ENCODE peak calls at places on chromosomes 12 and 14, in seven cellular contexts. F is cardiac muscle cell; E is HepG2; Q is naive thymus-derived CD4-positive, alpha-beta T cell; S is effector memory CD4-positive, alpha-beta T cell; Y is IMR-90; J is mesenchymal stem cell. H is an unnamed sample. For H3K4me1 and H3K9me3, the result is how much of the 10 kb centered on the place peaks cover.

GRCh38 chr14:61950340-61950739 is 188.1 kb downstream of the SNAPC1 start:
- DNase-seq in E (no peak), Y (no peak), S (no peak), J (no peak), F (no peak), Q (no peak), H (peak)

GRCh38 chr14:52835122-52835903 is 43.9 kb upstream of the GNPNAT1 start:
- DNase-seq in E (no peak), F (peak), Q (no peak), S (no peak), J (peak), Y (peak), H (no peak)

GRCh38 chr12:20426191-20426590 is 57.9 kb downstream of the PDE3A start:
- DNase-seq in F (peak), Q (no peak), S (no peak), J (no peak), Y (no peak), E (no peak), H (no peak)

GRCh38 chr12:47237751-47238211 is 158.0 kb upstream of the AMIGO2 start:
- DNase-seq in Q (no peak), F (peak), J (peak), S (no peak), Y (peak), E (no peak), H (no peak)

GRCh38 chr14:24411468-24412454 is 13.0 kb downstream of the NYNRIN start:
- DNase-seq in Y (peak), E (peak), J (peak), S (no peak), F (peak), Q (no peak), H (peak)

GRCh38 chr12:76360316-76360715 is 12.1 kb upstream of the BBS10 start:
- DNase-seq in F (no peak), E (no peak), Q (no peak), J (no peak), Y (no peak), S (no peak), H (no peak)

GRCh38 chr14:67480011-67480410 is 8.5 kb downstream of the TMEM229B start:
- DNase-seq in Y (no peak), S (no peak), E (no peak), Q (no peak), F (no peak), J (no peak), H (no peak)

GRCh38 chr14:101733211-101733610 is 28.3 kb upstream of the PPP2R5C start:
- DNase-seq in S (no peak), Q (no peak), F (peak), J (peak), Y (peak), E (no peak), H (no peak)

GRCh38 chr12:92079054-92079385 is 66.6 kb downstream of the BTG1 start:
- DNase-seq in S (no peak), Y (no peak), F (no peak), J (no peak), Q (no peak), E (no peak), H (no peak)

GRCh38 chr12:109723311-109723791 is 9.7 kb downstream of the FAM222A start:
- DNase-seq in Q (no peak), E (no peak), J (no peak), F (no peak), S (no peak), Y (no peak), H (peak)

GRCh38 chr12:51254592-51254991 is 15.6 kb downstream of the SMAGP start:
- DNase-seq in Y (no peak), Q (no peak), F (no peak), E (no peak), S (no peak), J (no peak), H (no peak)

GRCh38 chr14:77230914-77231313 is 40.1 kb downstream of the NGB start:
- DNase-seq in F (no peak), S (no peak), J (no peak), Y (no peak), Q (no peak), E (no peak), H (no peak)

GRCh38 chr12:84512751-84513150 is 399.8 kb downstream of the SLC6A15 start:
- DNase-seq in S (no peak), Q (no peak), F (no peak), J (no peak), Y (no peak), E (no peak), H (no peak)

GRCh38 chr12:83796527-83796926 is 1109.8 kb downstream of the TMTC2 start:
- DNase-seq in E (no peak), S (no peak), Q (no peak), J (no peak), F (no peak), Y (no peak), H (no peak)

GRCh38 chr14:94769413-94770250 is at the start of gene GSC:
- DNase-seq in Q (no peak), J (peak), Y (peak), S (peak), F (peak), E (no peak), H (no peak)

GRCh38 chr14:68888025-68888850 is 90.9 kb downstream of the ACTN1 start:
- DNase-seq in E (no peak), J (no peak), F (no peak), Q (no peak), S (no peak), Y (no peak), H (no peak)

GRCh38 chr14:76961631-76962302 is 66.7 kb downstream of the IRF2BPL start:
- DNase-seq in F (peak), Q (peak), E (peak), Y (peak), J (peak), S (peak), H (peak)

GRCh38 chr12:81819991-81820633 is 61.0 kb upstream of the PPFIA2 start:
- DNase-seq in Y (no peak), E (no peak), J (peak), Q (no peak), S (no peak), F (peak), H (no peak)

GRCh38 chr14:95998656-95999055 is 40.5 kb upstream of the C14orf132 start:
- DNase-seq in J (peak), F (peak), Q (no peak), S (no peak), E (no peak), Y (peak), H (no peak)

GRCh38 chr12:59708059-59708458 is 112.2 kb downstream of the SLC16A7 start:
- DNase-seq in S (no peak), J (peak), E (no peak), Y (peak), F (peak), Q (no peak), H (no peak)

GRCh38 chr14:67420102-67420739 is 8.3 kb upstream of the PLEK2 start:
- DNase-seq in S (no peak), J (no peak), E (peak), F (no peak), Q (no peak), Y (no peak), H (peak)

GRCh38 chr12:131024721-131025120 is 71.0 kb downstream of the ADGRD1 start:
- DNase-seq in F (no peak), Q (no peak), E (no peak), J (no peak), Y (no peak), S (no peak), H (no peak)
- H3K4me1 ChIP-seq in F (under half), Q (under half), E (under half), J (under half), Y (under half), S (under half), H (under half)

GRCh38 chr12:48414046-48414445 is 58.3 kb upstream of the ANP32D start:
- DNase-seq in F (peak), Y (no peak), E (no peak), S (no peak), Q (no peak), J (no peak), H (no peak)
- H3K9me3 ChIP-seq in F (under half), Y (under half), E (under half), S (under half), Q (under half), J (under half), H (under half)

DNA sequence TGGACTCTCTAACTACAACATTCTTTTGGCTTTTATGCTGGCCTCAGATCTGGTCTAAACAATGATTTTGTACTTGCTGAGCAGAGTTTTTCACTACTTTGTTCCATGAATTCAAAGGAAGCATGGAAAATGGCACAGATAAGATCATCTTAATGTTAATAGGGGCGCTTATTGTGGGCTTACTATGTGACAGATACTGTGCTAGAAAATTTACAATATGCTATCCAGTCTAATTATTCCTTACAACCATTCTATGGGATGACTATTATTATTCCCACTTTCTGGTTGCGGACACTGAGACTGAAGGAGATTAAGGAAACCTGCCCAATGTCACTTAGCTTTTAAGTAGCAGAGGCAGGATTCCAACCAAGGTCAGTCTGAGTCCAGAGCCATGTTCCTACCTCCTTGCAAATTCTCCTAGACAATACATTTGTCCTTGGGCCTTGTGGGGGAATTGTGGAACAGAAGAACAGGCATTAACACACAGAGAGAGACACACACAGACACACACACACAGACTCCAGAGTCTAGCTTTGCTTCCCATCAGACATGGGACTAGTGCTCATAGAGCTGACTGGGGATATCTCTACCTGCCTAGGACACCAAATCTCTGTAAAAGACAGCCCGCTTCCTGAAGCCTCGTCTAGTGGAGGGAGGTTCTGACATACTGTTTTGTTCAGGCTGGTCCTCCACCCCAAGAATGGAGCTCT is 107.7 kb downstream of the SLC38A1 start:
- DNase-seq in S (no peak), J (no peak), Q (no peak), F (no peak), Y (no peak), E (no peak), H (no peak)
- H3K27ac ChIP-seq in S (no peak), J (no peak), Q (no peak), F (peak), Y (no peak), E (no peak), H (no peak)

GRCh38 chr12:89832336-89832735 is 123.7 kb upstream of the ATP2B1 start:
- DNase-seq in Q (no peak), J (no peak), F (no peak), Y (no peak), S (no peak), E (no peak), H (no peak)

GRCh38 chr12:89827592-89827991 is 119.0 kb upstream of the ATP2B1 start:
- DNase-seq in Y (no peak), Q (no peak), E (no peak), F (no peak), S (no peak), J (no peak), H (no peak)

GRCh38 chr12:89828575-89828974 is 119.9 kb upstream of the ATP2B1 start:
- DNase-seq in S (no peak), J (no peak), E (no peak), F (no peak), Q (no peak), Y (no peak), H (no peak)

GRCh38 chr12:89831696-89832095 is 123.1 kb upstream of the ATP2B1 start:
- DNase-seq in J (no peak), F (no peak), E (no peak), Q (no peak), Y (no peak), S (no peak), H (no peak)

GRCh38 chr12:89829434-89829975 is 120.9 kb upstream of the ATP2B1 start:
- DNase-seq in S (no peak), Q (no peak), Y (no peak), E (no peak), F (no peak), J (no peak), H (no peak)
- H3K4me1 ChIP-seq in S (under half), Q (under half), Y (under half), E (under half), F (under half), J (under half), H (under half)

GRCh38 chr14:50475460-50475859 is 56.9 kb downstream of the MAP4K5 start:
- DNase-seq in S (no peak), J (no peak), Q (no peak), Y (peak), E (peak), F (no peak), H (peak)
- H3K9me3 ChIP-seq in S (under half), J (half or more), Q (under half), Y (under half), E (under half), F (under half), H (under half)

GRCh38 chr14:73782623-73783022 is 68.4 kb upstream of the PNMA1 start:
- DNase-seq in E (no peak), J (no peak), F (no peak), Q (no peak), Y (no peak), S (no peak), H (no peak)
- H3K27ac ChIP-seq in E (peak), J (peak), F (peak), Q (peak), Y (no peak), S (no peak), H (peak)

GRCh38 chr14:73237219-73237785 is at the start of gene PAPLN:
- DNase-seq in Y (no peak), S (no peak), E (no peak), Q (no peak), J (no peak), F (peak), H (peak)
- H3K4me1 ChIP-seq in Y (under half), S (under half), E (under half), Q (under half), J (half or more), F (under half), H (under half)

H was measured in small intestine.